ENCODE peak calls at places on chromosomes 7 and 10, in seven cellular contexts. P is mammary epithelial cell; U is CD8-positive, alpha-beta T cell; E is neural progenitor cell; B is upper lobe of right lung; R is pancreas; Q is GM23338. D is an unnamed sample.

GRCh38 chr7:70647801-70648491 is 484.0 kb upstream of the GALNT17 start:
- DNase-seq in P (peak), U (peak), E (no peak), B (no peak), R (no peak), Q (no peak), D (no peak)

GRCh38 chr7:131948434-131949053 is 392.1 kb upstream of the PODXL start:
- DNase-seq in P (no peak), U (no peak), E (peak), B (no peak), R (no peak), Q (no peak), D (no peak)

GRCh38 chr10:46267132-46267985 is 19.4 kb upstream of the ANTXRL start:
- DNase-seq in P (no peak), U (no peak), E (no peak), B (no peak), R (no peak), Q (no peak), D (no peak)

GRCh38 chr7:83684928-83685327 is 36.0 kb upstream of the SEMA3E start:
- DNase-seq in P (peak), U (no peak), E (peak), B (no peak), R (no peak), Q (peak), D (no peak)

GRCh38 chr7:47473499-47474210 is 108.3 kb downstream of the TNS3 start:
- DNase-seq in P (no peak), U (no peak), E (no peak), B (no peak), R (no peak), Q (no peak), D (no peak)

GRCh38 chr7:135509589-135509838 is 388 bp downstream of the CNOT4 start:
- DNase-seq in P (no peak), U (no peak), E (no peak), B (no peak), R (no peak), Q (peak), D (no peak)

GRCh38 chr10:133420028-133420427 is 4.4 kb downstream of the SPRN start:
- DNase-seq in P (no peak), U (no peak), E (no peak), B (no peak), R (no peak), Q (no peak), D (no peak)

GRCh38 chr10:72084094-72084459 is 4.3 kb downstream of the SPOCK2 start:
- DNase-seq in P (no peak), U (peak), E (no peak), B (no peak), R (no peak), Q (no peak), D (no peak)

GRCh38 chr10:108204528-108205313 is 1040.2 kb upstream of the SORCS1 start:
- DNase-seq in P (peak), U (no peak), E (peak), B (no peak), R (no peak), Q (peak), D (no peak)

GRCh38 chr7:93245525-93246432 is 13.6 kb downstream of the VPS50 start:
- DNase-seq in P (peak), U (no peak), E (peak), B (no peak), R (no peak), Q (peak), D (peak)

GRCh38 chr10:124743188-124744046 is 761 bp downstream of the FAM53B start:
- DNase-seq in P (peak), U (no peak), E (peak), B (peak), R (peak), Q (peak), D (no peak)

GRCh38 chr10:78432582-78432981 is 398.9 kb downstream of the RPS24 start:
- DNase-seq in P (no peak), U (no peak), E (peak), B (no peak), R (peak), Q (no peak), D (no peak)

GRCh38 chr10:130635528-130635927 is 499.3 kb downstream of the GLRX3 start:
- DNase-seq in P (no peak), U (no peak), E (no peak), B (no peak), R (no peak), Q (no peak), D (no peak)

GRCh38 chr7:27714831-27715444 is 25.0 kb upstream of the TAX1BP1 start:
- DNase-seq in P (peak), U (no peak), E (no peak), B (no peak), R (no peak), Q (no peak), D (no peak)

GRCh38 chr7:102468416-102469350 is 3.9 kb downstream of the LRWD1 start:
- DNase-seq in P (no peak), U (no peak), E (no peak), B (no peak), R (peak), Q (no peak), D (no peak)

GRCh38 chr10:108424656-108425055 is 1260.2 kb upstream of the SORCS1 start:
- DNase-seq in P (peak), U (no peak), E (no peak), B (no peak), R (no peak), Q (no peak), D (peak)

GRCh38 chr10:5843814-5844705 is 30.8 kb upstream of the GDI2 start:
- DNase-seq in P (no peak), U (no peak), E (no peak), B (no peak), R (no peak), Q (no peak), D (no peak)

GRCh38 chr7:27283558-27283957 is 41.0 kb downstream of the EVX1 start:
- DNase-seq in P (no peak), U (no peak), E (no peak), B (no peak), R (no peak), Q (no peak), D (no peak)

GRCh38 chr7:45922810-45923209 is 1.7 kb upstream of the IGFBP3 start:
- DNase-seq in P (no peak), U (no peak), E (peak), B (no peak), R (no peak), Q (no peak), D (no peak)

GRCh38 chr10:94123253-94123995 is 129.7 kb downstream of the PLCE1 start:
- DNase-seq in P (peak), U (no peak), E (peak), B (no peak), R (no peak), Q (peak), D (peak)

GRCh38 chr10:131698986-131699385 is 201.8 kb upstream of the PPP2R2D start:
- DNase-seq in P (no peak), U (no peak), E (no peak), B (peak), R (peak), Q (no peak), D (no peak)

GRCh38 chr7:32587431-32587948 is 92.2 kb downstream of the AVL9 start:
- DNase-seq in P (no peak), U (no peak), E (no peak), B (no peak), R (no peak), Q (no peak), D (peak)

GRCh38 chr10:63711866-63712716 is 190.9 kb downstream of the REEP3 start:
- DNase-seq in P (peak), U (no peak), E (no peak), B (peak), R (peak), Q (no peak), D (peak)

GRCh38 chr7:90574136-90574819 is 21.8 kb upstream of the CDK14 start:
- DNase-seq in P (no peak), U (no peak), E (no peak), B (no peak), R (no peak), Q (peak), D (no peak)

GRCh38 chr10:43282881-43283280 is 16.0 kb upstream of the RASGEF1A start:
- DNase-seq in P (peak), U (no peak), E (peak), B (no peak), R (no peak), Q (peak), D (no peak)

GRCh38 chr10:72303424-72304128 is 29.9 kb downstream of the DDIT4 start:
- DNase-seq in P (no peak), U (no peak), E (no peak), B (no peak), R (no peak), Q (no peak), D (no peak)

GRCh38 chr10:11684717-11685645 is 57.2 kb upstream of the ECHDC3 start:
- DNase-seq in P (peak), U (peak), E (peak), B (peak), R (no peak), Q (no peak), D (peak)

GRCh38 chr7:81014266-81014665 is 95.4 kb upstream of the SEMA3C start:
- DNase-seq in P (peak), U (no peak), E (no peak), B (no peak), R (no peak), Q (no peak), D (peak)

GRCh38 chr10:18616337-18616736 is 35.0 kb downstream of the NSUN6 start:
- DNase-seq in P (no peak), U (no peak), E (no peak), B (no peak), R (no peak), Q (no peak), D (no peak)

GRCh38 chr10:91643700-91644099 is 10.8 kb upstream of the PPP1R3C start:
- DNase-seq in P (peak), U (no peak), E (peak), B (no peak), R (no peak), Q (peak), D (no peak)

GRCh38 chr7:46545790-46546189 is 624.7 kb upstream of the IGFBP3 start:
- DNase-seq in P (peak), U (no peak), E (no peak), B (no peak), R (no peak), Q (no peak), D (no peak)

GRCh38 chr7:30912021-30912420 is 368 bp downstream of the AQP1 start:
- DNase-seq in P (no peak), U (no peak), E (no peak), B (no peak), R (no peak), Q (no peak), D (no peak)
- TF ChIP-seq CTCF in P (no peak), U (no peak), E (no peak), B (no peak), R (no peak), Q (no peak), D (no peak)

DNA sequence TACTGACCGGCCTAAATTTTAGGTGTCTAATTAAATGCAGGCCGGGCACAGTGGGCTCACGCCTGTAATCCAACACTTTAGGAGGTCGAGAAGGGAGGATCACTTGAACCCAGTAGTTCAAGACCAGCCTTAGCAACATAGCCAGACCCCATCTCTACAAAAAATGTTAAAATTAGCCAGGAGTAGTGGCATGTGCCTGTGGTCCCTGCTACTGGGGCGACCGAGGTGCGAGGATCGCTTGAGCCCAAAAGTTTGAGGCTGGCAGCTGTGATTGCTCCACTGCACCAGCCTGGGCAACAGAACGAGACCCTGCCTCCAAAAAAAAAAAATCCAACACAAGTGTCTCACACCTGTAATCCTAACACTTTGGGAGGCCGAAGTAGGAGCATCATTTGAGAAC is 491 bp upstream of the SLC37A3 start:
- DNase-seq in P (no peak), U (no peak), E (no peak), B (peak), R (peak), Q (no peak), D (no peak)
- H3K4me3 ChIP-seq in P (no peak), U (no peak), E (peak), B (peak), R (peak), Q (no peak), D (no peak)

DNA sequence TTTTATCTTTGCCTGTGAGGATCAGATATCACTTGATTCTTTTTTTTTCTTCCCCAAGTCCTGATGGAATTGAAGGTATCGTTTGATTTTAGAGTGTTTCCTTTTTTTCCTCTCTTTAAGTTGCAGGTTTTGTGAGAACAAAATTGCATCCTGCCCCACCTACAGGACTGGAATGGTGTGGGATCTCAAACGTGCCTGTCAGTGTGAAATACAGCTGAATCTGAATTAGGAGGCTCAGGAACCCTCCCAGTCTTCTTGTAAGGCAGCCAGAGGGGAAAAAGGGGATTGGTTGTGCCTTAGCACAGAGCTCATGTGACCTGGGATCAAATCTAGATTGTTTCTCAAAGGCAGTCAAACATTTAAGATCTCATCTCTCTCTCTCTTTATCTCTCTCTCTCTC is 32.7 kb upstream of the KLHL7 start:
- DNase-seq in P (no peak), U (no peak), E (peak), B (no peak), R (no peak), Q (peak), D (no peak)
- TF ChIP-seq CTCF in P (peak), U (no peak), E (peak), B (no peak), R (no peak), Q (peak), D (no peak)

DNA sequence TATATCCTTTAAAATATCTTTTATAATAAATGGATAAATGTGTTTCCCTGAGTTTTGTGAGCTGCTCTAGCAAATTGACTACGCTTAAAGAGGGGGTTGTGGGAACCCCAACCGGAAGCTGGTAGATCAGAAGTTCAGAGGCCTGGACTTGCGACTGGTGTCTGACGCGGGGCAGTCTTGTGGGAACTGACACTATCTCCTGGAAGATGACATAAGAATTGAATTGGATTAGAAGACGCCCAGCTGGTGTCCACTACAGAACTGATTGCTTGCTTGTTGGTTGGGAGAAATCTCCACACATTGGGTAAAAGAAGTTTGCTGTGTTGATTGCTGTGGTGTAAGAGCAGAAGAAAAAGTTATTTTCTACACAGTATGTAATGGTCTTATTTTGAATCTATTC is 51.1 kb upstream of the AHR start:
- DNase-seq in P (no peak), U (no peak), E (no peak), B (no peak), R (no peak), Q (no peak), D (no peak)
- H3K4me3 ChIP-seq in P (no peak), U (no peak), E (no peak), B (no peak), R (no peak), Q (no peak), D (no peak)

GRCh38 chr7:124918662-124919061 is 11.0 kb downstream of the POT1 start:
- DNase-seq in P (no peak), U (no peak), E (no peak), B (no peak), R (no peak), Q (no peak), D (no peak)

GRCh38 chr7:124924906-124925305 is 4.7 kb downstream of the POT1 start:
- DNase-seq in P (no peak), U (no peak), E (no peak), B (no peak), R (no peak), Q (no peak), D (no peak)

GRCh38 chr7:124919841-124920240 is 9.8 kb downstream of the POT1 start:
- DNase-seq in P (no peak), U (no peak), E (no peak), B (no peak), R (no peak), Q (no peak), D (no peak)

DNA sequence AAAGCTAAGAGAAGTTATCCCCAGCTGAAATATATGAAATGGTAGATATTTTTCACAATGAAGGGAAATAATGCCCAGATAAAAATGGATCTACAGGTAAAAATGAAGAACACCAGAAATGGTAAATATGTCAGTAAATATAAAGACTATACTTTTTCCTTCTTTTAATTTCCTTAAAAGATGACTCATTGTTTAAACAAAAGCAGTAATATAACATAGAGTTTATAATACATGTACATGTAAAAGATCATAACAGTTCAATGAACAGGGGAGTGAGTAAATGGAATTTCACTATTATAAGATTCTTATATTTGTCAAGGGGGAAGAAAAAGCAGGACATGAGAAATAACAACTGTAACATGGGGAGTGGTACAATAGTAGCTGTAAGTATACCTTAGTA is 7.4 kb downstream of the POT1 start:
- DNase-seq in P (no peak), U (no peak), E (no peak), B (no peak), R (no peak), Q (no peak), D (no peak)
- TF ChIP-seq CTCF in P (no peak), U (no peak), E (no peak), B (no peak), R (no peak), Q (no peak), D (no peak)

DNA sequence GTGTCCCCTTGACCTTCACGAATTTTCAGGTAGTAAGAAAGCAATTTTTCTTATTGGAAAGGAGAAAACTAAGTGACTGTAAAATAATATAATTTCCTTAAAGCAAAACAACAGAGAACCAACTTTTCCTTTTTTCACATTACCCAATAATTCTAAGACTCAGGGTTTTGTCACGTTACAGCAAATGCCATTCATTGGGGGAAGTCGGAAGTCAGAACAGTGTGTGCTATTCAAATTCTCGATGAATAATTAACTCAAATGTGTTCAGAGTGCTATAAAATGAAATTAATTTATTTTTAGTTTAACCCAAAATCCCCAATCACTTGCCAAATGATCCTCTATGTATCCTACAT is 40.0 kb downstream of the DIP2C start:
- DNase-seq in P (no peak), U (no peak), E (no peak), B (no peak), R (no peak), Q (no peak), D (no peak)
- H3K4me3 ChIP-seq in P (no peak), U (no peak), E (no peak), B (no peak), R (peak), Q (no peak), D (no peak)

GRCh38 chr7:129613016-129613337 is 1.5 kb downstream of the NRF1 start:
- DNase-seq in P (no peak), U (no peak), E (no peak), B (no peak), R (no peak), Q (no peak), D (no peak)
- TF ChIP-seq CTCF in P (no peak), U (no peak), E (no peak), B (no peak), R (no peak), Q (no peak), D (no peak)

DNA sequence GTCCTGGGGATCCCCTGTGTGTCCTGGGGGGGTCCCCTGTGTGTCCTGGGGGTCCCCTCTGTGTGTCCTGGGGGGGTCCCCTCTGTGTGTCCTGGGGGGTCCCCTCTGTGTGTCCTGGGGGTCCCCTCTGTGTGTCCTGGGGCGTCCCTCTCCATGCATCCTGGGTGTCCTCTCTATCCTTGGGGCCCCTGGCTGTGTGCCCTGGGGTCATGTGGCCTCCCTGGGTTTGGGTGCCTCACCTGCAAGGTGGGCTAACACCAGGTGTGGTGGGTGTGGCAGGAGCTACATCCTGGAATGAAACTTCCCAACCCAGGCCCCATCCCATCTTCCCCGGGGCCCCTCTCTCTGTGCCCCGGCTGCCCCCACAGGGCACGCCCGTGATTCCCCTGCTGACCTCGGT is 4.9 kb downstream of the CYP2W1 start:
- DNase-seq in P (no peak), U (no peak), E (no peak), B (no peak), R (no peak), Q (no peak), D (no peak)
- H3K4me3 ChIP-seq in P (no peak), U (no peak), E (no peak), B (no peak), R (no peak), Q (no peak), D (no peak)

DNA sequence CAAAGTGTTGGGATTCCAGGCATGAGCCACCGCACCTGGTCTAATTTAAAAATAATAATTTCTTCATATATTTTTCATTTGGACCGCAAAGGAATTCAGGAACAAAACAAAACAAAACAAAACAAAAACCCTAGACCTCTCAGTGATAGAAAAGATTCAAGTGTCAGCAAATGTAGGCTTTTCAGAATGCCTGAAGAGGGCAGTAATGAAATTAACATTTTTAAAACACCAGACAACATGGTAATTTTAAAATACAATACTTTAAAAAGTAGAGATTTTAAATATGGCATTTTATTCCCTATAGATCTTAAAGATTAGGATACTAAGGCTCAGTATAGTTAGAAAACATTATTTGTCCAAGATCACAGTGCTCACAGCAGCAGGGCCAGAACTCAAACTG is 36.6 kb downstream of the DNMBP start:
- DNase-seq in P (no peak), U (no peak), E (no peak), B (no peak), R (no peak), Q (no peak), D (no peak)
- TF ChIP-seq CTCF in P (peak), U (no peak), E (peak), B (peak), R (no peak), Q (no peak), D (peak)

GRCh38 chr7:834277-834676 is 2.0 kb downstream of the SUN1 start:
- DNase-seq in P (no peak), U (no peak), E (no peak), B (no peak), R (no peak), Q (no peak), D (no peak)
- H3K4me3 ChIP-seq in P (no peak), U (no peak), E (no peak), B (no peak), R (no peak), Q (no peak), D (no peak)

D was measured in AG09309.